ENCODE peak calls at places on chromosomes 3 and 15, in four cellular contexts. One of them, this sample, is unnamed.
A peak's percentile ranks its signal among the peaks of the same experiment; 100 is the strongest.

GRCh38 chr15:44468713-44469385 is 41.4 kb downstream of the CTDSPL2 start:
- DNase-seq in K562: no peak
- DNase-seq in GM12878: no peak
- DNase-seq in H1: no peak
- DNase-seq in this sample: peak; percentile 83

GRCh38 chr15:78691167-78691872 is 50.3 kb upstream of the CHRNB4 start:
- DNase-seq in GM12878: no peak
- DNase-seq in K562: no peak
- DNase-seq in H1: no peak
- DNase-seq in this sample: no peak

GRCh38 chr3:160365872-160366522 is 33.0 kb downstream of the IFT80 start:
- DNase-seq in H1: no peak
- DNase-seq in GM12878: no peak
- DNase-seq in K562: no peak
- DNase-seq in this sample: no peak

GRCh38 chr3:13536832-13537231 is 12.1 kb upstream of the FBLN2 start:
- DNase-seq in GM12878: no peak
- DNase-seq in K562: no peak
- DNase-seq in H1: no peak
- DNase-seq in this sample: no peak

GRCh38 chr15:26974120-26974780 is 3.3 kb downstream of the GABRG3 start:
- DNase-seq in GM12878: no peak
- DNase-seq in K562: peak; percentile 22
- DNase-seq in H1: no peak
- DNase-seq in this sample: peak; percentile 9

GRCh38 chr15:51243774-51244173 is 94.6 kb downstream of the CYP19A1 start:
- DNase-seq in H1: no peak
- DNase-seq in GM12878: no peak
- DNase-seq in K562: no peak
- DNase-seq in this sample: peak; percentile 16

GRCh38 chr3:184811663-184811998 is 335 bp upstream of the VPS8 start:
- DNase-seq in K562: no peak
- DNase-seq in H1: no peak
- DNase-seq in GM12878: no peak
- DNase-seq in this sample: no peak

GRCh38 chr15:91116379-91117067 is 16.5 kb downstream of the SV2B start:
- DNase-seq in K562: no peak
- DNase-seq in GM12878: peak; percentile 65
- DNase-seq in H1: no peak
- DNase-seq in this sample: no peak

GRCh38 chr3:171286580-171287249 is 173.5 kb downstream of the TNIK start:
- DNase-seq in GM12878: peak; percentile 85
- DNase-seq in K562: no peak
- DNase-seq in H1: no peak
- DNase-seq in this sample: no peak

GRCh38 chr15:68383161-68384074 is 48.5 kb downstream of the ITGA11 start:
- DNase-seq in GM12878: no peak
- DNase-seq in H1: no peak
- DNase-seq in K562: peak; percentile 59
- DNase-seq in this sample: peak; percentile 31

GRCh38 chr15:99155961-99156443 is 51.1 kb downstream of the SYNM start:
- DNase-seq in H1: no peak
- DNase-seq in K562: peak; percentile 22
- DNase-seq in GM12878: no peak
- DNase-seq in this sample: peak; percentile 65

GRCh38 chr15:25727867-25728600 is 135.1 kb downstream of the ATP10A start:
- DNase-seq in GM12878: no peak
- DNase-seq in H1: no peak
- DNase-seq in K562: no peak
- DNase-seq in this sample: no peak

GRCh38 chr15:78038585-78039247 is 38.8 kb downstream of the TBC1D2B start:
- DNase-seq in H1: no peak
- DNase-seq in K562: no peak
- DNase-seq in GM12878: no peak
- DNase-seq in this sample: no peak

GRCh38 chr3:9373443-9373842 is 10.6 kb downstream of the THUMPD3 start:
- DNase-seq in GM12878: no peak
- DNase-seq in H1: no peak
- DNase-seq in K562: no peak
- DNase-seq in this sample: no peak

GRCh38 chr3:127711021-127711420 is 38.3 kb downstream of the ABTB1 start:
- DNase-seq in H1: no peak
- DNase-seq in GM12878: no peak
- DNase-seq in K562: no peak
- DNase-seq in this sample: no peak

GRCh38 chr15:62895905-62896316 is 146.6 kb upstream of the TPM1 start:
- DNase-seq in H1: no peak
- DNase-seq in K562: no peak
- DNase-seq in GM12878: no peak
- DNase-seq in this sample: peak; percentile 95

GRCh38 chr15:23857028-23857641 is 170.0 kb upstream of the NDN start:
- DNase-seq in K562: peak; percentile 16
- DNase-seq in GM12878: no peak
- DNase-seq in H1: no peak
- DNase-seq in this sample: peak; percentile 22

GRCh38 chr15:38482572-38482971 is 28.6 kb downstream of the FAM98B start:
- DNase-seq in GM12878: no peak
- DNase-seq in K562: no peak
- DNase-seq in H1: no peak
- DNase-seq in this sample: no peak

GRCh38 chr3:170003881-170004356 is 33.9 kb upstream of the GPR160 start:
- DNase-seq in K562: no peak
- DNase-seq in GM12878: no peak
- DNase-seq in H1: no peak
- DNase-seq in this sample: no peak

GRCh38 chr3:34683851-34684250 is 885.4 kb downstream of the PDCD6IP start:
- DNase-seq in GM12878: peak; percentile 9
- DNase-seq in H1: peak; percentile 41
- DNase-seq in K562: peak; percentile 11
- DNase-seq in this sample: peak; percentile 11

GRCh38 chr3:34675383-34676120 is 877.1 kb downstream of the PDCD6IP start:
- DNase-seq in GM12878: no peak
- DNase-seq in K562: no peak
- DNase-seq in H1: no peak
- DNase-seq in this sample: no peak

GRCh38 chr3:34676431-34676830 is 878.0 kb downstream of the PDCD6IP start:
- DNase-seq in K562: no peak
- DNase-seq in H1: no peak
- DNase-seq in GM12878: no peak
- DNase-seq in this sample: no peak

DNA sequence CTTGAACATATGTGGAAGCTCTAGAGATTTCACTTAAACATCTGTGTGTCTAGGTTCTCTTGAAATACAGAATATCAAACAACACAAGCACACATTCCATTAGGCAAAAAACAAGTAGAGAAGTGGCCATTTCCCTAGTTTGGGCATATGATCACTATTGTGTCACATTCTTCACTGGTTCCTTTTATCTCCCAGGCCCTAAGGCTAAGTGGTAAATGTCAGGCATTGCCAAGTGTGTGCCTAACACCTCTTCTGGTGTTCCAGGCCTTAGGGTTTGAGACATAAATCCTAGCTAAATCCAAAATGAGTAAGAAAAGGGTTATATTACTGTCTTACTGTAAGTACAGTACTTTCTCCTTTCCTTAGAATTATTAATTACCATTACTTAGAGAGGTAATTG is 880.1 kb downstream of the PDCD6IP start:
- DNase-seq in H1: no peak
- DNase-seq in K562: no peak
- DNase-seq in GM12878: no peak
- DNase-seq in this sample: no peak
- H3K36me3 ChIP-seq in H1: no peaks in the 10 kb centered on the region
- H3K36me3 ChIP-seq in K562: no peaks in the 10 kb centered on the region
- H3K36me3 ChIP-seq in GM12878: no peaks in the 10 kb centered on the region
- H3K36me3 ChIP-seq in this sample: no peaks in the 10 kb centered on the region

DNA sequence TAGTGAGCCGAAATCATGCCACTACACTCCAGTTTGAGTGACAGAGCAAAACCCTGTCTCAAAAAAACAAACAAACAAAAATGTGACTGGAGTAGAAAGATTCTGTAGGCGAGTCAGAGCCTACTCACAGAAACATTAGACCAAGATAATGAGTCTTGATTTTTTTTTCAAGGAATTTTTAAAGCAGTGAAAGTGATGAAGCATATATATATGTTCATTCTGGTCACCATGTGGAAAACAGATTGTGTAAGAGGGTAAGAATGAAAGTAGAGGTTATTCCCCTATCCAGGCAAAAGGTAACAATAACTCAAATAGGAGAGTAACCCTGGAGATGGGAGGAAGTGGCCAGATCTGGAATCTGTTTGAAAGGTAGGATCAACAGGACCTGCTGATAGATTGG is 26.2 kb upstream of the FHIT start:
- DNase-seq in H1: no peak
- DNase-seq in K562: no peak
- DNase-seq in GM12878: no peak
- DNase-seq in this sample: no peak
- TF ChIP-seq CHD1 in H1: no peak
- TF ChIP-seq CHD1 in K562: no peak
- TF ChIP-seq CHD1 in GM12878: no peak
- TF ChIP-seq CHD1 in this sample: no peak

GRCh38 chr3:122535964-122536363 is 21.2 kb upstream of the KPNA1 start:
- DNase-seq in H1: no peak
- DNase-seq in GM12878: no peak
- DNase-seq in K562: no peak
- DNase-seq in this sample: no peak

GRCh38 chr3:122536634-122537033 is 21.9 kb upstream of the KPNA1 start:
- DNase-seq in GM12878: no peak
- DNase-seq in K562: no peak
- DNase-seq in H1: no peak
- DNase-seq in this sample: no peak

GRCh38 chr3:122530164-122530563 is 15.4 kb upstream of the KPNA1 start:
- DNase-seq in H1: no peak
- DNase-seq in K562: no peak
- DNase-seq in GM12878: no peak
- DNase-seq in this sample: no peak

GRCh38 chr3:122533480-122533879 is 18.7 kb upstream of the KPNA1 start:
- DNase-seq in K562: no peak
- DNase-seq in GM12878: no peak
- DNase-seq in H1: no peak
- DNase-seq in this sample: no peak

GRCh38 chr3:122533931-122534334 is 19.2 kb upstream of the KPNA1 start:
- DNase-seq in H1: no peak
- DNase-seq in GM12878: peak; percentile 79
- DNase-seq in K562: peak; percentile 17
- DNase-seq in this sample: peak; percentile 87
- H3K36me3 ChIP-seq in H1: no peaks in the 10 kb centered on the region
- H3K36me3 ChIP-seq in GM12878: peaks cover 18% of the 10 kb centered on the region
- H3K36me3 ChIP-seq in K562: peaks cover 2% of the 10 kb centered on the region
- H3K36me3 ChIP-seq in this sample: peaks cover 12% of the 10 kb centered on the region

DNA sequence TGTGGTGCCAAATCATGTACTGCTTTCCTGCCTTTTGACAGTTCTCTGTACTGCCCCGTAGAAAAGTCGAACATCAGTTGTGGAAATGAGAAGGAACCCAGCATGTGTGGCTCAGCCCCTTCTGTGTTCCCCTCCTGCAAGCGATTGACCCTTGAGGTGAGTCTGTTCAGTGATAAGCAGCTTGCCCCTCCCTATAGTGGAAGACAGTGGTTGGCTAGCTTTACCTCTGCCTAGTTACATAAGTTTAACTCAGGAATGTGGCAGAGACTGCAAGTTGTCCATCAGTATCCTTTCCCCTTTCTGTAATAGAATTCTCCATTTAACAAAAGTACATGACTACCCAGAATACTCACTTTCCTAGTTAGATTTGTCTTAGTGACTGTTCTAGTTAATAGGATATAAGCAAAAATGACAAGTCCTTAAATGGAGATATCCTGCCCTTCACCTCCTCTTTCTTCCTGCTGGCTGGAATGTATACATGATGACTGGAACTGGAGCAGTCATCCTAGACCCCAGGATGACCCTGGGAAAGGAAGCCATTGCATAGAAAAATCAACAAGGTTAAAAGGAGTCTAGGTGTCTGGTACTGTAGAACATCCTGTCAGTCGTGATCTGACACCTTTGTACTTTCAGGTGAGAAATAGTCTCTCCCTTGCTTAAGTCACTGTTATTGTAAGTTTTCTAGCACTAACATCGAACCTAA is 10.6 kb downstream of the SETMAR start:
- DNase-seq in GM12878: no peak
- DNase-seq in H1: no peak
- DNase-seq in K562: peak; percentile 50
- DNase-seq in this sample: peak; percentile 54
- TF ChIP-seq CHD1 in GM12878: no peak
- TF ChIP-seq CHD1 in H1: no peak
- TF ChIP-seq CHD1 in K562: no peak
- TF ChIP-seq CHD1 in this sample: no peak

DNA sequence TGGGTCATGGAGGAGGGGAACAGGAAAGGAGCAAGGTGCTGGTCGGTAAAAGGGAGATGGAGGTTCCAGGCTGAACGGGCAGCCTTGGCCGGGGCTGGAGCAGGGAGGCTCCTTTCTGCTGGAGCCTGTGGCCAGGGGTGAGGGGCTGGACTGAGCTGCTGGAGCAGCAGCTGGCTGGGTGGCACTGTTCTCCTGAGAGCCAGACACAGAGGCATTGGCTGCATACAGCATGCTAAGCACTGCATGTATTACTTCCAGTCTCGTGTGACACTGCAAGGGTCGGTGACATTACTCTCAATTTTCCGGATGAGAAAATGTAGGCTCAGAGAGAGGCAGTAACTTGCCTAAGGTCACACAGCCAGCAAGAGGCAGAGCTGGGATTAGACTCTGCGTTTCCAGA is 42.3 kb downstream of the RGMA start:
- DNase-seq in GM12878: no peak
- DNase-seq in K562: no peak
- DNase-seq in H1: no peak
- DNase-seq in this sample: no peak
- H3K36me3 ChIP-seq in GM12878: no peaks in the 10 kb centered on the region
- H3K36me3 ChIP-seq in K562: no peaks in the 10 kb centered on the region
- H3K36me3 ChIP-seq in H1: peaks cover 36% of the 10 kb centered on the region
- H3K36me3 ChIP-seq in this sample: no peaks in the 10 kb centered on the region

GRCh38 chr3:112009670-112010069 is 10.9 kb downstream of the TAGLN3 start:
- DNase-seq in H1: no peak
- DNase-seq in GM12878: no peak
- DNase-seq in K562: no peak
- DNase-seq in this sample: no peak

GRCh38 chr3:112010631-112011030 is 11.9 kb downstream of the TAGLN3 start:
- DNase-seq in H1: no peak
- DNase-seq in GM12878: no peak
- DNase-seq in K562: no peak
- DNase-seq in this sample: peak; percentile 38

GRCh38 chr3:112004664-112005063 is 5.9 kb downstream of the TAGLN3 start:
- DNase-seq in GM12878: no peak
- DNase-seq in K562: peak; percentile 7
- DNase-seq in H1: no peak
- DNase-seq in this sample: no peak

GRCh38 chr3:112005091-112005672 is 6.5 kb downstream of the TAGLN3 start:
- DNase-seq in K562: no peak
- DNase-seq in H1: no peak
- DNase-seq in GM12878: no peak
- DNase-seq in this sample: peak; percentile 83

GRCh38 chr3:112007641-112008040 is 8.9 kb downstream of the TAGLN3 start:
- DNase-seq in H1: no peak
- DNase-seq in GM12878: no peak
- DNase-seq in K562: no peak
- DNase-seq in this sample: peak; percentile 50
- TF ChIP-seq CHD1 in H1: no peak
- TF ChIP-seq CHD1 in GM12878: no peak
- TF ChIP-seq CHD1 in K562: no peak
- TF ChIP-seq CHD1 in this sample: no peak

GRCh38 chr15:92467245-92467644 is 73.6 kb downstream of the ST8SIA2 start:
- DNase-seq in K562: no peak
- DNase-seq in H1: no peak
- DNase-seq in GM12878: no peak
- DNase-seq in this sample: no peak
- H3K36me3 ChIP-seq in K562: no peaks in the 10 kb centered on the region
- H3K36me3 ChIP-seq in H1: no peaks in the 10 kb centered on the region
- H3K36me3 ChIP-seq in GM12878: no peaks in the 10 kb centered on the region
- H3K36me3 ChIP-seq in this sample: no peaks in the 10 kb centered on the region